ENCODE peak calls at places on chromosomes 16 and 17, in five cellular contexts. R is GM06990, V is psoas muscle, M is fibroblast of pulmonary artery, K is vagina. D is an unnamed sample.

GRCh38 chr16:56336711-56337110 is 88.6 kb downstream of the AMFR start:
- DNase-seq in R (no peak), V (no peak), M (no peak), K (no peak), D (no peak)

GRCh38 chr17:57438031-57438731 is 181.9 kb downstream of the MSI2 start:
- DNase-seq in R (no peak), V (no peak), M (no peak), K (no peak), D (no peak)

GRCh38 chr16:19123535-19124178 is 9.9 kb downstream of the ITPRIPL2 start:
- DNase-seq in R (no peak), V (no peak), M (no peak), K (no peak), D (no peak)

GRCh38 chr16:84884311-84885023 is 64.7 kb downstream of the CRISPLD2 start:
- DNase-seq in R (no peak), V (no peak), M (no peak), K (no peak), D (no peak)

GRCh38 chr16:24610421-24610765 is 71.0 kb downstream of the RBBP6 start:
- DNase-seq in R (peak; percentile 14), V (peak; percentile 30), M (peak; percentile 31), K (no peak), D (peak; percentile 21)

GRCh38 chr16:85570735-85571562 is 42.2 kb upstream of the GSE1 start:
- DNase-seq in R (peak; percentile 75), V (peak; percentile 37), M (no peak), K (no peak), D (no peak)

GRCh38 chr16:84785843-84786538 is 33.8 kb upstream of the CRISPLD2 start:
- DNase-seq in R (no peak), V (no peak), M (peak; percentile 93), K (no peak), D (peak; percentile 43)

GRCh38 chr17:213286-214105 is 32.0 kb upstream of the DOC2B start:
- DNase-seq in R (no peak), V (no peak), M (no peak), K (no peak), D (no peak)

GRCh38 chr17:73011016-73011486 is 81.4 kb downstream of the SLC39A11 start:
- DNase-seq in R (no peak), V (no peak), M (no peak), K (no peak), D (no peak)

GRCh38 chr16:893360-893759 is 77.4 kb downstream of the LMF1 start:
- DNase-seq in R (no peak), V (peak; percentile 3), M (no peak), K (no peak), D (no peak)

GRCh38 chr16:895371-895770 is 75.4 kb downstream of the LMF1 start:
- DNase-seq in R (no peak), V (peak; percentile 10), M (no peak), K (no peak), D (no peak)

GRCh38 chr16:896261-897199 is 74.3 kb downstream of the LMF1 start:
- DNase-seq in R (no peak), V (peak; percentile 8), M (no peak), K (no peak), D (no peak)

GRCh38 chr16:894136-894535 is 76.6 kb downstream of the LMF1 start:
- DNase-seq in R (no peak), V (peak; percentile 29), M (no peak), K (no peak), D (no peak)

GRCh38 chr16:894841-895240 is 75.9 kb downstream of the LMF1 start:
- DNase-seq in R (no peak), V (peak; percentile 12), M (no peak), K (no peak), D (no peak)
- TF ChIP-seq CTCF in R (no peak), V (no peak), M (no peak), K (no peak), D (no peak)

DNA sequence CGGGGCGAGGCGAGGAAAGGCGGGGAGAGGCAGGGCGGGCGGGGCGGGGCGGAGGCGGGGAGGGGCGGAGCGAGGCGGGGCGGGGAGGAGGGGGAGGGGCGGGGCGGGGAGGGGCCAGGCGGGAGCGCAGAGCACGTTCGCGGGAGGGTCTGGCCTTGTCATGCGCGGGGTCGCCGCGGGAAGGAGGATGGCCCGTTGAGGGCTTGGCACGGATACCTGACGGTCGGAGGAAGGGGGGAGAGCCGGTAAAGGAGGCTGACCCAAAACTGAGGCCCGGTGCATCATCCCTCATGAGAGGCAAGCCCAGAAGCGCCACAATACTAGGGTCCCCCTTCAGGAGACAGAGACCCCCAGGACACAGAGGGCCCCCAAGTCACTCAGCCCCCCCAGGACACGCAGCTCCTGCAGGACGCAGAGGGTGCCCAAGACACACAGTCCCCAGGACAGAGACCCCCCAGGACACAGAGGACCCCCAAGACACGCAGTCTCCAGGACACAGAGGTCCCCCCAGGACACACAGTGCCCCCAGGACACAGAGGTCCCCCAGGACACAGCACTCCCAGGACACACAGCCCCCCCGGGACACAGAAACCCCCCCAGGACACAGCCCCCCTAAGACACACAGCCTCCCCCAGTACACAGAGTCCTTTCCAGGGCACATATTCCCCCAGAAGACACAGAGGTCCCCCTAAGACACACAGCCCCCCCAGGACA is 674 bp upstream of the WDR45B start:
- DNase-seq in R (peak; percentile 43), V (peak; percentile 66), M (no peak), K (no peak), D (no peak)
- H3K4me3 ChIP-seq in R (peak overlapping the region; percentile 50), V (peak overlapping the region; percentile 61), M (peak overlapping the region; percentile 53), K (peak overlapping the region; percentile 38), D (peak overlapping the region; percentile 71)

DNA sequence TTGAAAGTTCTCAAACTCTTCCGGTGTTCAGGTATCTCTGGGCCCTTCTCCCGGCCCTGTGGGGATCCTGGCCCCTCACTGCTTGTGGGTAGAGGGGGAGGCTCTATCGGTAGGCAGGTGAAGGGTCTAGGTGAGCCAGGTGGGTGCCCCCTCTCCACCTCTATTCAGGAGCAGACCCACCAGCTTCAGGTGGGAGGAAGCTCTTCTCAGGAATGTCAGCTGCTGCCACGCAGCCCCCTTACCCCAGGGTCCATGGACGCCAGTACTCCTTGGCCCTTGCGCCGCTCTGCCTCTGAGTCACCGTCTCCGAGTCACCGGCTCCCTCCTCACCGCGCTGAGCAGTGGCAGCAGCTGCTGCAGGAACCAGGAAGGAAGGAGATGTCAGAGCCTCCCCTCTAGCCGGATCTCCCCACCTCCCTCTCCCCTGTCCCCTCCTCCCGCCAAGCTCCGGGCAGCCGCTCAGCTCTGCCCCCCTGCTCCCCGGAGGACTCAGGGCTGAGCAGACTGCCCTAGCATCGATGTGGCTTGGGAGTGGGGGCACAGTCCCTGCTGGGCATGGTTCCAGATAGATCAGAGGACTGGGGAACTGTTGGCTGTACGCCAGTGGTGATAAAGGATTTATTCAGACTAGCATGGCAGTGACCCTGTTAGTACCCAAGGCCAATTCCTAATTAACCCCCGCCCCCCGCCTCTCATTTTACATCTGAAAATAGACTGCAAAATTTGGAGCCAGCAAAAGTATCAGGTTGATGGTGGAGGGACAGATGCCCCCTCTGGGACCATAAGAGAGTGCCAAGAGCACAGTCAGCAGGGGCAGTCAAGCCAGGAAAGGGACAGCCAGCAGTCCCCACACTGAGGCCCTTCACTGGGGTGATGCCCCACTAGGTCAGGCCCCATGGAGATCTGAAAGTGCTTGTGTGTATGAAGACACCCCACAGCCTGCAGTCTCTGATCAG is at the start of gene OSBPL7:
- DNase-seq in R (peak; percentile 77), V (peak; percentile 77), M (peak; percentile 83), K (no peak), D (peak; percentile 74)
- TF ChIP-seq CTCF in R (peak; percentile 48), V (no peak), M (peak; percentile 13), K (no peak), D (peak; percentile 2)

DNA sequence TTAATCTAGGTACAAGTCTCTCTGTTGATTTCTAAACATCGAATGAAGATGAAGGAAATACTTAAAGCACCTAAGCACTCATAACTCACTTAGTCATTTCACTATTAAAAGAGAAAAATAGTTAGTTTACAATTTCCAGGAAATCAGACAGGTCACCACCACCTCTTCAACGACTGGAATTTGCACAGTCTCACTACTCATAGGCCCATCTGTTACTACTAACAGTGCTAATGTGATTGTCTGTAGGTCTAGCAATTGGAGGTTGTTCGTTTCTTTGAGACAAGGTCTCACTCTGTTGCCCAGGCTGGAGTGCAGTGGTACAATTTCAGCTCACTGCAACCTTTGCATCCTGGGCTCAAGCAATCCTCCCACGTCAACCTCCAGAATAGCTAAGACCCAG is 444.6 kb downstream of the MAF start:
- DNase-seq in R (no peak), V (no peak), M (no peak), K (no peak), D (no peak)
- H3K4me3 ChIP-seq in R (no peak overlapping the region), V (no peak overlapping the region), M (no peak overlapping the region), K (no peak overlapping the region), D (no peak overlapping the region)

GRCh38 chr16:81553814-81554675 is 109.4 kb downstream of the CMIP start:
- DNase-seq in R (no peak), V (no peak), M (no peak), K (no peak), D (no peak)

GRCh38 chr16:81553080-81553813 is 108.6 kb downstream of the CMIP start:
- DNase-seq in R (no peak), V (no peak), M (no peak), K (no peak), D (peak; percentile 56)

GRCh38 chr16:81551141-81551808 is 106.7 kb downstream of the CMIP start:
- DNase-seq in R (no peak), V (no peak), M (peak; percentile 79), K (no peak), D (peak; percentile 70)

GRCh38 chr16:81551821-81552304 is 107.3 kb downstream of the CMIP start:
- DNase-seq in R (no peak), V (peak; percentile 33), M (peak; percentile 84), K (no peak), D (no peak)

DNA sequence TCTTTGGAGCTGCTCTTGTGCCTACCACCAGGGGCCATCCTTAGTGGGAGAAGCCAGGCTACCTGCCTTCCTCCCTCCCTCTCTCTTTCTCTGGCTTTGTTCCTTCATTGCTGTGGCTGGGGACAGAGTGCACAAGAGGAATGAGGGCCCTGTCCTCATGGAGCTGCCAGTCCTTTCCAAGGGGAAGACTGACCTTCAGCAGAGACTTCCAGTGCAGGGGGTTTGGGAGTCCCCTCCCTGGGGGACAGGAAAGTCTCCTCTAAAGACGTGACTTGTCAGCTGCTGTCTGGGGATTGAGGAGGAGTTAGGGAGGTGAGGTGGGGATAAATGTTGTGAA is 108.1 kb downstream of the CMIP start:
- DNase-seq in R (no peak), V (no peak), M (no peak), K (no peak), D (no peak)
- TF ChIP-seq CTCF in R (no peak), V (no peak), M (no peak), K (no peak), D (no peak)

GRCh38 chr17:16486373-16487250 is 5.4 kb downstream of the LRRC75A start:
- DNase-seq in R (no peak), V (peak; percentile 87), M (peak; percentile 62), K (no peak), D (peak; percentile 73)
- H3K4me3 ChIP-seq in R (no peak overlapping the region), V (peak overlapping the region; percentile 37), M (peak overlapping the region; percentile 10), K (peak overlapping the region; percentile 17), D (peak overlapping the region; percentile 31)

D was measured in AG10803.